ENCODE peak calls at places on chromosomes 5 and 9, in four cellular contexts. E is K562, D is SK-N-SH, A is HepG2. W is an unnamed sample. For H3K36me3, the result is how much of the 10 kb centered on the place peaks cover.

GRCh38 chr5:54171645-54172384 is 138.6 kb downstream of the ARL15 start:
- DNase-seq in E (no peak), A (no peak), D (no peak), W (peak)

GRCh38 chr9:137461663-137462395 is 2.7 kb upstream of the NSMF start:
- DNase-seq in D (no peak), A (no peak), E (peak), W (peak)

GRCh38 chr9:126849811-126850210 is 10.6 kb upstream of the ZBTB34 start:
- DNase-seq in D (no peak), E (no peak), A (no peak), W (no peak)

GRCh38 chr9:82989949-82990348 is 73.0 kb downstream of the RASEF start:
- DNase-seq in E (no peak), D (no peak), A (no peak), W (no peak)

GRCh38 chr9:89871871-89872331 is 267.1 kb downstream of the GADD45G start:
- DNase-seq in A (no peak), D (no peak), E (no peak), W (no peak)

GRCh38 chr9:78954286-78954685 is 617.5 kb upstream of the TLE4 start:
- DNase-seq in D (no peak), A (no peak), E (no peak), W (no peak)

GRCh38 chr9:110284211-110284849 is 28.0 kb upstream of the TXN start:
- DNase-seq in E (no peak), D (no peak), A (no peak), W (peak)

GRCh38 chr9:16869140-16869903 is 1.1 kb downstream of the BNC2 start:
- DNase-seq in D (no peak), A (no peak), E (no peak), W (peak)

GRCh38 chr9:127847155-127847463 is 7.3 kb downstream of the ENG start:
- DNase-seq in D (no peak), E (no peak), A (no peak), W (no peak)

GRCh38 chr5:72167790-72168189 is 60.5 kb downstream of the MAP1B start:
- DNase-seq in E (no peak), A (no peak), D (no peak), W (no peak)

GRCh38 chr5:141245250-141245717 is at the start of gene PCDHB15:
- DNase-seq in E (peak), A (peak), D (peak), W (peak)

GRCh38 chr5:55694152-55694830 is 17.8 kb downstream of the SLC38A9 start:
- DNase-seq in A (peak), D (peak), E (no peak), W (no peak)

GRCh38 chr5:124995451-124995850 is 249.0 kb upstream of the ZNF608 start:
- DNase-seq in D (no peak), A (no peak), E (no peak), W (no peak)

GRCh38 chr9:109886617-109887016 is 106.6 kb downstream of the PALM2AKAP2 start:
- DNase-seq in E (no peak), D (no peak), A (no peak), W (no peak)

GRCh38 chr5:139185589-139185988 is 12.6 kb downstream of the SIL1 start:
- DNase-seq in E (no peak), D (no peak), A (no peak), W (no peak)

GRCh38 chr9:86944974-86945867 is 2.1 kb downstream of the GAS1 start:
- DNase-seq in D (peak), E (no peak), A (no peak), W (no peak)

GRCh38 chr9:95012035-95012708 is 285.7 kb downstream of the AOPEP start:
- DNase-seq in A (no peak), E (no peak), D (no peak), W (no peak)

GRCh38 chr5:33745101-33745770 is 146.6 kb downstream of the ADAMTS12 start:
- DNase-seq in D (no peak), A (no peak), E (no peak), W (no peak)

GRCh38 chr9:127968717-127969383 is 11.9 kb downstream of the EEIG1 start:
- DNase-seq in E (no peak), A (no peak), D (peak), W (peak)

GRCh38 chr5:116456036-116456435 is 118.6 kb downstream of the SEMA6A start:
- DNase-seq in E (no peak), A (no peak), D (no peak), W (no peak)

GRCh38 chr5:62134811-62135210 is 171.2 kb upstream of the KIF2A start:
- DNase-seq in E (no peak), D (no peak), A (no peak), W (no peak)

GRCh38 chr5:140801494-140801841 is 611 bp downstream of the PCDHA3 start:
- DNase-seq in D (no peak), A (no peak), E (no peak), W (no peak)

GRCh38 chr9:116453785-116454184 is 233.3 kb upstream of the TRIM32 start:
- DNase-seq in D (no peak), E (no peak), A (peak), W (no peak)

GRCh38 chr5:111127453-111128195 is 35.5 kb downstream of the WDR36 start:
- DNase-seq in D (no peak), A (no peak), E (no peak), W (no peak)

GRCh38 chr5:111131356-111131755 is 39.2 kb downstream of the WDR36 start:
- DNase-seq in A (no peak), E (no peak), D (no peak), W (no peak)

GRCh38 chr5:111124793-111125192 is 32.6 kb downstream of the WDR36 start:
- DNase-seq in A (no peak), E (no peak), D (no peak), W (no peak)

GRCh38 chr5:111129938-111130337 is 37.8 kb downstream of the WDR36 start:
- DNase-seq in A (no peak), E (no peak), D (no peak), W (no peak)

GRCh38 chr5:111126896-111127295 is 34.7 kb downstream of the WDR36 start:
- DNase-seq in E (no peak), D (no peak), A (no peak), W (no peak)
- H3K36me3 ChIP-seq in E (half or more), D (half or more), A (under half), W (under half)

DNA sequence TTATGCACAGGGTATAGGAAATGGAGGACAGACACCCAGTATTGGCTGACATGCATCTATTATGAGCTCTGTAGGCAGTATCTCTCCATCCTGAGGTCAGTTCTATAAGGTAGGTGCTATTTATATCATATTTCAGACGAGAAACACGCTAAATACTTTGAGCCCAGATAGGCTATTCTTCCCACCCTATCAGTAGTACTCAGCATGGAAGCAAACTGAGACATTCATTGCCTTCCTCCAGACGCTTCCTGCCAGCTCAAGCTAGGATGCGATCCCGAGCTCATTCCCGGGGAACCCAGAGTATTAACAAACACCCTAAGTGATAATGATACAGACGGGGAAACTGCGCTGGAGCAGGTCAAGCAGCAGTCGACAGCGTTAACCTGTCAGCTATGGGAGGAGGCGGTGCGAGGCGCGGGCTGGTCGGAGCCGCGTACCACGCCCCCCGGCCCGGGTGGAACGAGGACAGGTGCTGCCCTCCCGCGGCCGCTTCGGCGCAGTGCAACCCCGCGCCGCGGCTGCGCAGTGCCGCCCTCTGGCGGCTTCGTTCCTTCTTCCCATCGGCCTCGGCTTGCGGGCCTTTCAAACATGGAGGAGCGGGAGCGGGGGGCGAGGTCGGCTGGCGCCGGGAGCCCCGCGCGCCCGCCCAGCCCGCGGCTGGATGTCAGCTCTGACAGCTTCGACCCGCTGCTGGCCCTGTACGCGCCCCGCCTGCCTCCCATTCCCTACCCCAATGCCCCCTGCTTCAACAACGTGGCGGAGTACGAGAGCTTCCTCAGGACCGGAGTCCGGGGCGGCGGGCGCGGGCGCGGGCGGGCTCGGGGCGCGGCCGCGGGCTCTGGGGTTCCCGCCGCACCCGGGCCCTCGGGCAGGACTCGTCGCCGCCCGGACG is at the start of gene LSM11:
- DNase-seq in E (peak), A (peak), D (peak), W (peak)
- TF ChIP-seq EP300 in E (no peak), A (no peak), D (no peak), W (no peak)

GRCh38 chr5:158886957-158887356 is 212.8 kb downstream of the EBF1 start:
- DNase-seq in D (no peak), A (no peak), E (no peak), W (no peak)
- H3K4me3 ChIP-seq in D (no peak), A (no peak), E (no peak), W (no peak)

DNA sequence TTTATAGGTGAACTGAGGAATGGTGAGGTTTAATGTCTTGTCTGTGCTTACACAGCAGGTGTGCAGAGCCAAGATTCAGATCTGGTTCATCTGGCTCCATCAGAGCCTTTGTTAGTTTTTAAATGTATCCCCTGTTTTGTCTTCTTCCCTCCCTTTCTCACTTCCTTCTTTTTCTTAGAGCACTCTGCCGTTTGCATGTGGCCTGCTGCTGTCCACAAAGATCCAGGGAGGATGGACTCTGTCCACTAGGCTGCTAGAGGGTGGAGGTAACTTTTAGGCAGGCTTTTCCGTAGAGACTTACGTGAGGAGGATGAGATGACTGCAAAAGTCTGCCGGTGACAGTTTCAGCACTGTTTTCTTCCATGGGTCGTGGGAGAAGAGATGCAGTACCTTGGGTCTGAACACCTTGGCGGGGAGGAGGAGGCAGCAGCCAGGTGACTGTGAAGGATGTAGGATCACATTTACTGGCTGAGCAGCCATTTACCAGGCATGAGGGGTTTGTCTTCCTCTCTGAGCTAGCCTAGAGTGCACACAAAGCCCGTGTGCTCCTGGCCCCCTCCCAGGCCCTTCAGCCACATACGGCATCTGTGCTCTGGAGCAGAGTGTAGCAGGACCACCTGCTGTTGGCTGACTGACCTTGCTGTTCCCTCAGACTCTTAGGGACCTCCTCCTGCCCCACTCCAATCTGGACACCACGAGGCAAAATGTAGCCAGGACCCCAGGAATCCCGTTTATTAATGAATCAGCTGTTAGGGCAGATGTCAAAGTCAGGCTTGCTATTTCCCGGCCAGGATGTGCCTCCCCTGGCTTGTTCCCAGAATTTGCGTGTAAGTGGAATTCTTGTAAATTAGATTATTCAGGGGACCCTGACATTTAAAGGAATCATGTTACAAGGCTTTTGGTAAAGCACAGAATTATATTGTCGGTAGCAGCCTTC is 1.9 kb downstream of the NTMT1 start:
- DNase-seq in D (no peak), E (no peak), A (no peak), W (no peak)
- H3K36me3 ChIP-seq in D (under half), E (half or more), A (under half), W (under half)

GRCh38 chr9:107046692-107047091 is 183.7 kb downstream of the ZNF462 start:
- DNase-seq in A (no peak), D (no peak), E (no peak), W (no peak)
- TF ChIP-seq EP300 in A (no peak), D (no peak), E (no peak), W (no peak)

DNA sequence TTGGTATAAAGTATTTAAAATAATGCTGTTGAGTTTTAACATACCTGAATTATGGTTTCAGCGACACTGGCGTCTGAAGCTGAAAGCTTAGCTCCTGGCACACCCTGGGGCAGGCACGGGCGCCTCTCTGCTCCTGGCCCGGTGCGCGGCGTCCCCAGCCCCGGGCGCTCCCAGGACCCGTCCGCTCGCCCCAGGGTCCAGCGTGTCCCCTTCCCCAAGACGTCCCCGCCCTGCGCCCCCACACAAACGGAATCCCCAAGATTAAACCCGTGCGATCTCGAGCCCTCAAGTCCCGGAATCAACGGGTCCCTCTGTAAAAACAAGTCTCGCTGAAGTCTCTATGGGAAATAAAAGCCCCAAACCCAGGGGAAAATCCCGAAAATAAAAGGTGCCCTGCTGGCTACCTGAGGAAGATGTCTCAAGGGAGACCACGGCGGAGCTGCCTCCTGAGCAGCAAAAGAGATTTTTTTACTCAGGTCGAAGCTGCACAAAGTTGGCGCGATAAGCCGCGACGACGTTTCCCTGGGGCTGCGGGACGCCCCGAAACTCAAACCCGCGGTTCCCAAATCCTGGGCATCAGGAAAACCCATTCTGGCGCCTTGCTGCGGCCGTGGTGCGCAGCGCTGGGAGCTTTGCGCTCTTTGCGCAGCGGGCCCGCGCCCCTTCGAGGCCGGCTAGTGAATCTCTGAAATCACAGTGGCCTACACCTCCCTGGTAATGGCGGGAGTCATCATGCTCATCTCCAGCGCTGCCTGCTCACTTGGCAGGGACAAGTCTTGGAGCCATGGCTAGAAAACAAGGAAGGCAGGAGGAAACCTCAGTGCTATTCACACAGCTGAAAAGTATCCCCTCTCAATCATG is 6.3 kb upstream of the IFNA8 start:
- DNase-seq in E (no peak), A (no peak), D (peak), W (no peak)
- H3K4me3 ChIP-seq in E (no peak), A (no peak), D (no peak), W (peak)

DNA sequence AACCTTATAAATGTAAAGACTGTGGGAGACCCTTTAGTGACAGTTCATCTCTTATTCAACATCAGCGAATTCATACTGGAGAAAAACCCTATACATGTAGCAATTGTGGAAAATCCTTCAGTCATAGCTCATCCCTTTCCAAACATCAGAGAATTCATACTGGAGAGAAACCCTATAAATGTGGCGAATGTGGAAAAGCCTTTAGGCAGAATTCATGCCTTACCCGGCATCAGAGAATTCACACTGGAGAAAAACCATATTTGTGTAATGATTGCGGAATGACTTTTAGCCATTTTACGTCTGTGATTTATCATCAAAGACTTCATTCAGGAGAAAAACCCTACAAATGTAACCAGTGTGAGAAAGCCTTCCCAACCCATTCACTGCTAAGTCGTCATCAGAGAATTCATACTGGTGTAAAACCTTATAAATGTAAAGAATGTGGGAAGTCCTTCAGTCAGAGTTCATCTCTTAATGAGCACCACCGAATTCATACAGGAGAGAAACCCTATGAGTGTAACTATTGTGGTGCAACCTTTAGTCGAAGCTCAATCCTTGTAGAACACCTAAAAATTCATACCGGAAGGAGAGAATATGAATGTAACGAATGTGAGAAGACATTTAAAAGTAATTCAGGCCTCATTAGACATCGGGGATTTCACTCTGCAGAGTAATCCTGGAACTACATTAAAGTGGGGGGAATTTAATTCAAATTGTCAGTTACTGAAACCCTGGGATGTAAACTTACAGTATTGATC is 17.7 kb downstream of the ZNF483 start:
- DNase-seq in E (no peak), D (no peak), A (no peak), W (no peak)
- H3K36me3 ChIP-seq in E (under half), D (under half), A (under half), W (under half)

GRCh38 chr9:14132798-14133197 is 181.1 kb downstream of the NFIB start:
- DNase-seq in A (no peak), E (no peak), D (no peak), W (no peak)
- TF ChIP-seq EP300 in A (no peak), E (no peak), D (no peak), W (no peak)

GRCh38 chr9:76624381-76625048 is 139.7 kb upstream of the PCA3 start:
- DNase-seq in E (no peak), A (no peak), D (no peak), W (no peak)
- H3K4me3 ChIP-seq in E (no peak), A (no peak), D (no peak), W (no peak)

GRCh38 chr9:135930446-135931345 is 23.4 kb upstream of the CAMSAP1 start:
- DNase-seq in D (no peak), A (no peak), E (no peak), W (no peak)
- H3K36me3 ChIP-seq in D (under half), A (under half), E (half or more), W (under half)